ENCODE peak calls at places on chromosome 7, in five cellular contexts. P is activated gamma-delta T cell, Z is fibroblast of the aortic adventitia, Q is endothelial cell, M is NCI-H69. H is an unnamed sample.

GRCh38 chr7:3109516-3109915 is 65.8 kb upstream of the CARD11 start:
- DNase-seq in Q (no peak), P (no peak), Z (peak; percentile 24), M (no peak), H (peak; percentile 13)

GRCh38 chr7:43482679-43483252 is 100.1 kb upstream of the STK17A start:
- DNase-seq in Z (no peak), P (no peak), Q (no peak), M (no peak), H (no peak)

GRCh38 chr7:29113384-29114102 is 32.8 kb downstream of the CPVL start:
- DNase-seq in Z (peak; percentile 31), Q (peak; percentile 25), M (peak; percentile 75), P (no peak), H (no peak)

GRCh38 chr7:127270093-127270492 is 17.4 kb upstream of the GRM8 start:
- DNase-seq in P (no peak), M (no peak), Q (no peak), Z (no peak), H (no peak)

GRCh38 chr7:111132833-111133232 is 41.9 kb downstream of the LRRN3 start:
- DNase-seq in Z (no peak), P (no peak), M (no peak), Q (no peak), H (no peak)

GRCh38 chr7:90455163-90456030 is 14.0 kb upstream of the PTTG1IP2 start:
- DNase-seq in Q (no peak), Z (peak; percentile 70), P (no peak), M (peak; percentile 65), H (no peak)

GRCh38 chr7:151125459-151125834 is 39.2 kb downstream of the AGAP3 start:
- DNase-seq in P (no peak), Q (peak; percentile 47), M (no peak), Z (no peak), H (no peak)

GRCh38 chr7:5082806-5083205 is 37.1 kb downstream of the RBAK start:
- DNase-seq in Q (no peak), Z (no peak), M (no peak), P (no peak), H (no peak)

GRCh38 chr7:98760201-98760651 is 109.6 kb downstream of the TMEM130 start:
- DNase-seq in Q (no peak), M (no peak), Z (peak; percentile 58), P (no peak), H (no peak)

GRCh38 chr7:80187727-80188126 is 53.1 kb downstream of the GNAI1 start:
- DNase-seq in Q (no peak), M (peak; percentile 74), P (no peak), Z (no peak), H (no peak)

GRCh38 chr7:80151274-80151665 is 16.6 kb downstream of the GNAI1 start:
- DNase-seq in Z (no peak), M (no peak), Q (no peak), P (no peak), H (no peak)

H was measured in T1000.